ENCODE peak calls at places on chromosomes 11 and 22, in nine cellular contexts. E is activated CD8-positive, alpha-beta T cell treated with anti-CD3 and anti-CD28 coated beads, Interleukin-2, amount 10 ng/mL, durations not matched to agents 7 days and 5 days; M is foreskin keratinocyte; A is EH; O is A549; G is lower leg skin; L is amniotic epithelial cell; H is heart left ventricle; I is anterior cingulate cortex. F is an unnamed sample.
A peak's percentile ranks its signal among the peaks of the same experiment; 100 is the strongest.

GRCh38 chr11:35419713-35420333 is 465 bp upstream of the SLC1A2 start:
- DNase-seq in E (no peak), M (no peak), A (no peak), O (no peak), G (no peak), L (no peak), H (no peak), I (peak; percentile 48), F (no peak)

GRCh38 chr11:128553662-128554392 is 33.5 kb downstream of the ETS1 start:
- DNase-seq in E (no peak), M (no peak), A (peak; percentile 54), O (peak; percentile 6), G (no peak), L (peak; percentile 87), H (peak; percentile 43), I (no peak), F (peak; percentile 27)

GRCh38 chr11:73335204-73335923 is 27.3 kb downstream of the ARHGEF17 start:
- DNase-seq in E (peak; percentile 82), M (no peak), A (peak; percentile 91), O (peak; percentile 73), G (peak; percentile 76), L (peak; percentile 68), H (peak; percentile 83), I (peak; percentile 24), F (peak; percentile 85)

GRCh38 chr11:56394381-56394780 is 18.1 kb upstream of the OR5AL1 start:
- DNase-seq in E (no peak), M (peak; percentile 100), A (no peak), O (no peak), G (no peak), L (no peak), H (no peak), I (no peak), F (no peak)

GRCh38 chr11:68340784-68341556 is 28.6 kb downstream of the LRP5 start:
- DNase-seq in E (peak; percentile 63), M (no peak), A (peak; percentile 17), O (peak; percentile 56), G (no peak), L (no peak), H (no peak), I (no peak), F (peak; percentile 36)

GRCh38 chr22:25028841-25029141 is 76.3 kb downstream of the KIAA1671 start:
- DNase-seq in E (no peak), M (no peak), A (no peak), O (no peak), G (no peak), L (no peak), H (no peak), I (no peak), F (no peak)

GRCh38 chr11:72770799-72771198 is 18.6 kb upstream of the ARAP1 start:
- DNase-seq in E (no peak), M (no peak), A (no peak), O (no peak), G (no peak), L (no peak), H (no peak), I (no peak), F (no peak)

GRCh38 chr22:20080776-20081654 is 974 bp downstream of the DGCR8 start:
- DNase-seq in E (no peak), M (peak; percentile 9), A (peak; percentile 74), O (peak; percentile 30), G (no peak), L (peak; percentile 51), H (peak; percentile 45), I (no peak), F (peak; percentile 49)

GRCh38 chr11:79670846-79671245 is 230.0 kb upstream of the TENM4 start:
- DNase-seq in E (no peak), M (no peak), A (no peak), O (no peak), G (no peak), L (peak; percentile 31), H (no peak), I (no peak), F (no peak)

GRCh38 chr22:42468841-42469240 is 36.6 kb upstream of the NFAM1 start:
- DNase-seq in E (no peak), M (peak; percentile 14), A (no peak), O (no peak), G (no peak), L (peak; percentile 31), H (no peak), I (no peak), F (no peak)

F was measured in MCF 10A.